ENCODE peak calls at places on chromosome X, in five cellular contexts. J is HFF-Myc; G is lung; K is effector memory CD4-positive, alpha-beta T cell; Y is neuronal stem cell. W is an unnamed sample.

GRCh38 chrX:114221445-114221844 is 362.4 kb upstream of the HTR2C start:
- DNase-seq in J (no peak), G (no peak), K (no peak), Y (no peak), W (no peak)

GRCh38 chrX:37993857-37994619 is 12.3 kb upstream of the SYTL5 start:
- DNase-seq in J (no peak), G (no peak), K (no peak), Y (peak), W (peak)

GRCh38 chrX:70755850-70756249 is 152.7 kb downstream of the TEX11 start:
- DNase-seq in J (no peak), G (no peak), K (peak), Y (no peak), W (no peak)

GRCh38 chrX:129980043-129980442 is 2.4 kb upstream of the BCORL1 start:
- DNase-seq in J (no peak), G (no peak), K (peak), Y (no peak), W (no peak)

GRCh38 chrX:404656-405055 is 17.9 kb upstream of the PPP2R3B start:
- DNase-seq in J (no peak), G (no peak), K (no peak), Y (no peak), W (no peak)

GRCh38 chrX:107454302-107454701 is 4.8 kb downstream of the FRMPD3 start:
- DNase-seq in J (peak), G (no peak), K (no peak), Y (no peak), W (no peak)

GRCh38 chrX:80282535-80282934 is 137.7 kb upstream of the TENT5D start:
- DNase-seq in J (no peak), G (no peak), K (no peak), Y (no peak), W (no peak)

GRCh38 chrX:13506574-13506973 is 62.8 kb upstream of the EGFL6 start:
- DNase-seq in J (no peak), G (peak), K (peak), Y (peak), W (peak)

GRCh38 chrX:115226929-115227328 is 7.0 kb downstream of the LRCH2 start:
- DNase-seq in J (no peak), G (no peak), K (no peak), Y (peak), W (no peak)

GRCh38 chrX:39477438-39478120 is 620.2 kb downstream of the BCOR start:
- DNase-seq in J (no peak), G (no peak), K (no peak), Y (no peak), W (no peak)

GRCh38 chrX:39953879-39954278 is 143.9 kb downstream of the BCOR start:
- DNase-seq in J (no peak), G (peak), K (no peak), Y (no peak), W (no peak)

GRCh38 chrX:54180403-54180802 is 2.7 kb downstream of the FAM120C start:
- DNase-seq in J (no peak), G (no peak), K (no peak), Y (no peak), W (no peak)
- H3K4me3 ChIP-seq in J (peak), G (no peak), K (no peak), Y (no peak), W (peak)

DNA sequence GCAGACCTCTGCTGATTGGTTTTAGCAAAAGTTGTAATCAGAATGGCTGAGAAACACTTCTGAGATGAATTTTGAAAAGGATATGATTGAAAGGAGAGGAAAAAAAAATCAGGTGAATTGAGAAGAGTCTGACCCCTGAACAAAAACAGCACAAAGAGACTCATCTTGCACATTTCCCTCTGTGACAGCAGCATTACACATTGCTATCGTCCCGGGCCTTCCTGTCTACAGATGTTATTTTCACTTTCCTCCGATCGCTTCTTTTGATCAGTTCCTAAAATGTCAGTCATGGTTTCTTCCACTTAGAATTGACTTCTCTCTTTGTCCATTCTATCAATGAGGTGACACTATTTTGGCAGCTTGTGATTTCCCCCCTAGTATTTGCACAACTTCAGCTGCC is 262.6 kb downstream of the GPC3 start:
- DNase-seq in J (no peak), G (no peak), K (no peak), Y (no peak), W (no peak)
- H3K4me3 ChIP-seq in J (no peak), G (no peak), K (no peak), Y (no peak), W (no peak)

GRCh38 chrX:69182818-69183375 is 17.6 kb upstream of the PJA1 start:
- DNase-seq in J (no peak), G (no peak), K (no peak), Y (no peak), W (no peak)

GRCh38 chrX:69186651-69187050 is 21.4 kb upstream of the PJA1 start:
- DNase-seq in J (no peak), G (no peak), K (no peak), Y (no peak), W (no peak)

GRCh38 chrX:69189972-69190371 is 24.7 kb upstream of the PJA1 start:
- DNase-seq in J (no peak), G (peak), K (no peak), Y (no peak), W (no peak)

DNA sequence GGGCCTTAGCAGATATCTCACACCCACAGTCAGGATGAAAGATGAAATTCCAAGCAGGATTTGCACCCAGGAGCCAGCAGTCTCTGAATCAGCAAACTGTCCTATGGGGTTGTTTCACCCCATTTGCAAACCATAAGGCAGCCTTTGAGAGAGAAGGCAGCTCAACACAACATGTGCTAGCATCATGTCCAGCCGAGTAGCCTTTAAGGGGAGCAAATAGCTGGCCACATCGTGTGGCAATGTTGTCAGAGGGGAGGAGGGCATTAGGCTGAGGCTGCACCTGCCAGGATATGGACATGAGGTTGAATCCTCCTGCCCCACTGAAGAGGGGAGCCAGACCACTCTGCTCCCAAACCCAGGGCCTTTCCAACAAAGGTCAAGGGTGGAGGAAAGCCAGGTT is 20.6 kb upstream of the PJA1 start:
- DNase-seq in J (no peak), G (no peak), K (no peak), Y (no peak), W (no peak)
- H3K4me3 ChIP-seq in J (no peak), G (no peak), K (no peak), Y (no peak), W (no peak)

DNA sequence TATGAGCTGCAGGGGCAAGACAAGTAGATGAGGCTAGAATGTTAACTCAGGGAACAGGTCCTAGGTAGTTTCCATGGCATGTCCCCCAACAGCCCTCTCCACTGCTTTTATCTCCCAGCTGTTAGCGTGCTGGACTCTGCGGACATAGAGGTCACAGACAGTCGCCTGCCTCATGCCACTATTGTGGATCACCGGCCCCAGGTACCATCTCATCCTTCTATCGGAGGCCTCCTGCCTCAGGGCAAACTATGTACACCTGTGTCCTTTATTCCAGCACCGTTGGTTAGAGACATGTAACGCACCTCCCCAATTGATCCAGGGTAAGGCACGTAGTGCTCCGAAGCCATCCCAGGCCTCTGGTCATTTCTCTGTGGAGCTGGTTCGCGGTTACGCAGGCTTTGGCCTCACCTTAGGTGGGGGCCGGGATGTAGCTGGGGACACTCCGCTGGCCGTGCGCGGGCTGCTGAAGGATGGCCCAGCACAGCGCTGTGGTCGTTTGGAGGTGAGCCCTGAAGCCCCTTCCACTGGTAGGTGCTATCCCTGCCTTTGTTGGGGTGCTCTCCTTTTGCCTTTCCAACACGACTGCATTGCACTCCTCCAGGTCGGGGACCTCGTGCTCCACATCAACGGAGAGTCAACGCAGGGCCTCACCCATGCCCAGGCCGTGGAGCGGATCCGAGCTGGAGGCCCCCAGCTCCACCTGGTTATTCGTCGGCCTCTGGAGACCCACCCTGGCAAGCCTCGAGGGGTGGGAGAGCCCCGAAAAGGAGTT is 2.2 kb downstream of the MAGIX start:
- DNase-seq in J (no peak), G (no peak), K (no peak), Y (no peak), W (no peak)
- H3K4me3 ChIP-seq in J (no peak), G (no peak), K (no peak), Y (no peak), W (peak)

GRCh38 chrX:119693996-119694451 is 1.1 kb upstream of the SEPTIN6 start:
- DNase-seq in J (no peak), G (no peak), K (no peak), Y (no peak), W (no peak)
- H3K4me3 ChIP-seq in J (peak), G (no peak), K (no peak), Y (peak), W (no peak)

DNA sequence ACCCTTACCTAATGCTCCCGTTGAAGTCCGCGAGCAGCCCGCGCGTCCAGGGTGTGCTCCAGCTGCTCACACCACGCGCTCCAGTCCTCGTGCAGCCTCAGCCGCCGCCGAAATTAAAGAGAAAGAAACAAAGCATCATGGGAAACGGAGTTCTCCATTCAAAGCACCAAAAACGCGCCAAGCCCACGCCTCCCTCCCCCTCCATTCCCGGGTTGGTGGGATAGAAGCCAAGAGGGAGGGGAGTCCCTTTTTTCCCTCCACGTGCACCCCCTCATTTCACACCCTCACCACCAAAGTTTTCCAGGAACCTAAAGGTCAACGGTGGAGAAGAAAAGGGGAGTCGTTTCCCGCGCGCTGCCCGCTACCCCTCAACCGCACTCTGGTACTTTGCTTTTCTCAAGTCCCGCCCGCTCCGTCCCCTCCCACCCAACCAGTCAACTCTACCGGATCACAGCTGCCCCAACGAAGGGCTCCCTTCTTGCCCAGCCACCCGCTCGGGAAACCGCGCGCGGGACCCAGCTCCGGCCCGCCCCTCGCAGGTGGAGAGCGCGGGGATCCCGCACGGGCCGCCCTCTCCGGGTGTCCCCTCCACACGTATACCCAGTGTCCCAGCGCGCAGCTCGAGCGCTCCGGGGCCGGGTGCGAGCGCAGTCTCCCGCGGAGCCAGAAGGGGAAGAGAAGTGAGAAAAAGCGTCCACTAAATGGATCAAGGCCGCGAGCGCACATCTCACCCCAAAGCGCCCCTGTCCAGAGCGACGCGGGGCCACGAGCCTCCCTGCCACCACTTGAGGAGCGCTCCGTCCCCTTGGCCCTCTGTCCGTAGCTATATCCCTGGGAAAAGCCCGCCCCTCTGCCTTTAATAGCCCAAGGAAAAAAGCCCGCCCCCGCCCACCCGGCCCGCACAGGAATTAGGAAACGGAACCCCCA is 65.1 kb upstream of the CCDC160 start:
- DNase-seq in J (no peak), G (no peak), K (no peak), Y (no peak), W (no peak)
- H3K4me3 ChIP-seq in J (no peak), G (peak), K (peak), Y (peak), W (peak)